ENCODE peak calls at places on chromosomes 5 and 9, in seven cellular contexts. A, O, K, V, T, Q and L are unnamed samples.

GRCh38 chr5:74328221-74328630 is 312.3 kb downstream of the ENC1 start:
- DNase-seq in V (no peak), A (no peak), O (no peak), Q (no peak), K (no peak), T (no peak), L (no peak)

GRCh38 chr5:32843532-32843895 is 132.4 kb downstream of the NPR3 start:
- DNase-seq in A (no peak), O (no peak), Q (no peak), V (no peak), K (no peak), T (no peak), L (no peak)

GRCh38 chr5:160133071-160133917 is 14.0 kb upstream of the PWWP2A start:
- DNase-seq in K (no peak), Q (no peak), T (no peak), O (no peak), V (no peak), A (no peak), L (no peak)

GRCh38 chr5:151118898-151119600 is 38.2 kb upstream of the TNIP1 start:
- DNase-seq in Q (no peak), T (no peak), V (no peak), A (no peak), K (no peak), O (no peak), L (no peak)

GRCh38 chr9:94818196-94818541 is 91.7 kb downstream of the AOPEP start:
- DNase-seq in T (no peak), V (no peak), A (no peak), O (no peak), K (no peak), Q (no peak), L (no peak)

GRCh38 chr5:103511554-103511885 is 51.1 kb downstream of the NUDT12 start:
- DNase-seq in K (no peak), V (no peak), A (no peak), Q (no peak), T (no peak), O (no peak), L (no peak)

GRCh38 chr9:107711528-107711927 is 222.0 kb upstream of the KLF4 start:
- DNase-seq in V (peak; percentile 30), K (peak; percentile 79), T (no peak), O (peak; percentile 71), Q (no peak), A (no peak), L (no peak)

GRCh38 chr5:43926923-43927322 is 323.9 kb downstream of the NNT start:
- DNase-seq in A (no peak), O (no peak), Q (no peak), V (no peak), K (no peak), T (no peak), L (no peak)

GRCh38 chr9:136856541-136857141 is 4.5 kb downstream of the MAMDC4 start:
- DNase-seq in Q (no peak), O (no peak), A (no peak), V (no peak), T (no peak), K (no peak), L (no peak)

GRCh38 chr5:7245401-7245800 is 150.5 kb upstream of the ADCY2 start:
- DNase-seq in Q (no peak), A (no peak), V (no peak), K (no peak), O (no peak), T (no peak), L (no peak)

GRCh38 chr5:82295144-82295543 is 17.0 kb upstream of the RPS23 start:
- DNase-seq in T (no peak), V (no peak), A (no peak), K (peak; percentile 8), Q (no peak), O (no peak), L (no peak)

GRCh38 chr5:53480474-53481353 is at the start of gene FST:
- DNase-seq in Q (no peak), V (no peak), O (no peak), K (peak; percentile 33), A (peak; percentile 53), T (no peak), L (no peak)

GRCh38 chr5:42879267-42879666 is 67.6 kb upstream of the SELENOP start:
- DNase-seq in Q (no peak), O (no peak), T (no peak), V (no peak), K (no peak), A (no peak), L (no peak)